ENCODE peak calls at places on chromosome 1, in six cellular contexts. U, N, A, C, H and B are unnamed samples.

GRCh38 chr1:34918609-34919561 is 10.6 kb downstream of the DLGAP3 start:
- DNase-seq in C (no peak), A (no peak), H (no peak), U (no peak), N (no peak), B (peak; percentile 73)

GRCh38 chr1:236685917-236686814 is at the start of gene ACTN2:
- DNase-seq in N (peak; percentile 72), U (peak; percentile 17), A (peak; percentile 27), C (peak; percentile 37), H (peak; percentile 32), B (peak; percentile 70)

GRCh38 chr1:151131832-151132675 is 14.4 kb downstream of the SEMA6C start:
- DNase-seq in N (no peak), U (no peak), C (no peak), A (no peak), H (no peak), B (no peak)

GRCh38 chr1:246537887-246538286 is 28.2 kb downstream of the TFB2M start:
- DNase-seq in N (no peak), C (no peak), H (no peak), U (no peak), A (no peak), B (no peak)

GRCh38 chr1:192809286-192810252 is 730 bp downstream of the RGS2 start:
- DNase-seq in N (no peak), A (peak; percentile 76), H (peak; percentile 55), C (peak; percentile 20), U (peak; percentile 14), B (no peak)

GRCh38 chr1:204711947-204712701 is 26.6 kb upstream of the LRRN2 start:
- DNase-seq in N (peak; percentile 76), A (no peak), U (no peak), C (no peak), H (no peak), B (peak; percentile 32)

GRCh38 chr1:245074232-245074747 is 80.5 kb upstream of the KIF26B start:
- DNase-seq in C (no peak), U (no peak), N (no peak), A (no peak), H (peak; percentile 23), B (no peak)

GRCh38 chr1:15323989-15324866 is 77.2 kb downstream of the FHAD1 start:
- DNase-seq in U (no peak), N (peak; percentile 51), C (no peak), A (no peak), H (no peak), B (no peak)

GRCh38 chr1:14567056-14567455 is 31.4 kb upstream of the KAZN start:
- DNase-seq in U (no peak), N (no peak), H (no peak), A (peak; percentile 15), C (no peak), B (no peak)

GRCh38 chr1:53895421-53895820 is 1.4 kb downstream of the DIO1 start:
- DNase-seq in U (no peak), A (no peak), H (no peak), N (no peak), C (no peak), B (no peak)

GRCh38 chr1:38052750-38053415 is 6.3 kb upstream of the POU3F1 start:
- DNase-seq in A (no peak), H (no peak), U (no peak), C (no peak), N (no peak), B (no peak)

GRCh38 chr1:192633533-192634258 is 2.3 kb upstream of the RGS13 start:
- DNase-seq in A (peak; percentile 45), U (no peak), H (no peak), N (no peak), C (no peak), B (no peak)

GRCh38 chr1:45009956-45010854 is 919 bp downstream of the HECTD3 start:
- DNase-seq in A (peak; percentile 36), U (no peak), N (peak; percentile 88), H (peak; percentile 53), C (peak; percentile 12), B (no peak)

GRCh38 chr1:219189021-219189824 is 15.5 kb downstream of the LYPLAL1 start:
- DNase-seq in C (no peak), H (peak; percentile 68), A (peak; percentile 77), N (no peak), U (no peak), B (no peak)

GRCh38 chr1:112325504-112325903 is 70.5 kb upstream of the CTTNBP2NL start:
- DNase-seq in U (no peak), H (no peak), A (peak; percentile 6), N (no peak), C (no peak), B (peak; percentile 33)

GRCh38 chr1:15275921-15276683 is 29.1 kb downstream of the FHAD1 start:
- DNase-seq in U (no peak), H (no peak), A (no peak), N (no peak), C (no peak), B (no peak)

GRCh38 chr1:117060441-117061317 is 553 bp downstream of the TTF2 start:
- DNase-seq in U (no peak), H (peak; percentile 67), C (no peak), A (peak; percentile 54), N (no peak), B (peak; percentile 43)

GRCh38 chr1:7334475-7335035 is 436.5 kb upstream of the VAMP3 start:
- DNase-seq in H (peak; percentile 79), N (no peak), C (no peak), A (peak; percentile 19), U (no peak), B (no peak)

GRCh38 chr1:27476222-27476621 is 13.7 kb downstream of the WASF2 start:
- DNase-seq in C (no peak), N (no peak), A (no peak), H (no peak), U (no peak), B (no peak)

GRCh38 chr1:196361112-196361714 is 247.0 kb downstream of the KCNT2 start:
- DNase-seq in C (no peak), N (no peak), H (peak; percentile 92), A (no peak), U (no peak), B (no peak)

GRCh38 chr1:94004924-94005323 is 95.7 kb upstream of the GCLM start:
- DNase-seq in H (peak; percentile 20), A (no peak), C (no peak), U (no peak), N (no peak), B (no peak)

GRCh38 chr1:27233677-27234053 is 767 bp upstream of the WDTC1 start:
- DNase-seq in H (no peak), N (peak; percentile 48), A (no peak), C (no peak), U (no peak), B (no peak)

GRCh38 chr1:220734571-220735326 is 13.4 kb upstream of the MTARC2 start:
- DNase-seq in N (no peak), C (no peak), A (peak; percentile 72), U (no peak), H (peak; percentile 84), B (no peak)

GRCh38 chr1:193633991-193634390 is 447.6 kb upstream of the B3GALT2 start:
- DNase-seq in A (no peak), N (no peak), U (no peak), H (no peak), C (no peak), B (no peak)

GRCh38 chr1:151888972-151889570 is 20.2 kb downstream of the THEM4 start:
- DNase-seq in U (no peak), A (peak; percentile 38), N (no peak), H (peak; percentile 36), C (no peak), B (no peak)

GRCh38 chr1:23210351-23210785 is 6.9 kb downstream of the HTR1D start:
- DNase-seq in H (peak; percentile 73), N (no peak), U (no peak), A (no peak), C (no peak), B (no peak)

GRCh38 chr1:61077676-61078521 is 4.5 kb upstream of the NFIA start:
- DNase-seq in A (peak; percentile 98), H (peak; percentile 100), C (peak; percentile 83), U (peak; percentile 77), N (peak; percentile 86), B (peak; percentile 85)

GRCh38 chr1:213666113-213666512 is 321.7 kb upstream of the PROX1 start:
- DNase-seq in U (no peak), C (no peak), N (no peak), H (no peak), A (no peak), B (no peak)

GRCh38 chr1:228089520-228090380 is 7.2 kb downstream of the ARF1 start:
- DNase-seq in N (peak; percentile 42), C (no peak), A (no peak), U (no peak), H (no peak), B (no peak)

GRCh38 chr1:66518654-66519053 is 15.3 kb upstream of the SGIP1 start:
- DNase-seq in N (no peak), A (no peak), H (no peak), U (no peak), C (no peak), B (no peak)

GRCh38 chr1:151993734-151994496 is at the start of gene S100A10:
- DNase-seq in A (peak; percentile 93), C (peak; percentile 42), H (peak; percentile 90), U (peak; percentile 55), N (peak; percentile 91), B (no peak)